ENCODE peak calls at places on chromosomes 2 and 18, in eight cellular contexts. O is tibial artery; W is neural crest cell; V is activated T-helper 9 cell treated with anti-CD3 and anti-CD28 coated beads, Interleukin-2, amount 50 U/mL, for 16 hours; J is C1 segment of cervical spinal cord; N is Calu3; M is NCI-H1092 treated with DMSO at 0.1 percent for 48 hours; L is hypothalamus. B is an unnamed sample.

GRCh38 chr18:34729264-34729663 is 19.2 kb downstream of the DTNA start:
- DNase-seq in O (no peak), W (no peak), V (no peak), J (no peak), N (peak), M (no peak), L (no peak), B (no peak)

GRCh38 chr2:41958775-41959174 is 89.0 kb upstream of the PKDCC start:
- DNase-seq in O (no peak), W (no peak), V (no peak), J (no peak), N (no peak), M (no peak), L (no peak), B (no peak)

GRCh38 chr2:25794544-25795276 is 83.6 kb downstream of the ASXL2 start:
- DNase-seq in O (no peak), W (no peak), V (no peak), J (no peak), N (no peak), M (no peak), L (no peak), B (no peak)

GRCh38 chr18:4720498-4720897 is 265.4 kb upstream of the DLGAP1 start:
- DNase-seq in O (no peak), W (no peak), V (no peak), J (no peak), N (no peak), M (no peak), L (no peak), B (no peak)

GRCh38 chr2:1544478-1545069 is 131.3 kb downstream of the TPO start:
- DNase-seq in O (no peak), W (no peak), V (no peak), J (no peak), N (no peak), M (no peak), L (no peak), B (no peak)

GRCh38 chr2:8379134-8379533 is 302.7 kb upstream of the ID2 start:
- DNase-seq in O (no peak), W (no peak), V (no peak), J (no peak), N (no peak), M (no peak), L (no peak), B (no peak)

GRCh38 chr2:81437474-81438000 is 1133.0 kb upstream of the LRRTM1 start:
- DNase-seq in O (no peak), W (no peak), V (no peak), J (no peak), N (no peak), M (no peak), L (no peak), B (no peak)

GRCh38 chr2:162916286-162916801 is 77.8 kb upstream of the KCNH7 start:
- DNase-seq in O (no peak), W (no peak), V (no peak), J (no peak), N (no peak), M (no peak), L (no peak), B (no peak)

GRCh38 chr2:161165266-161165665 is 5.0 kb downstream of the TANK start:
- DNase-seq in O (no peak), W (no peak), V (no peak), J (no peak), N (no peak), M (no peak), L (no peak), B (no peak)

GRCh38 chr2:237533668-237534138 is 32.7 kb upstream of the PRLH start:
- DNase-seq in O (no peak), W (no peak), V (no peak), J (no peak), N (no peak), M (no peak), L (no peak), B (no peak)

GRCh38 chr2:10507106-10507505 is 59.0 kb upstream of the ODC1 start:
- DNase-seq in O (peak), W (no peak), V (no peak), J (no peak), N (no peak), M (no peak), L (no peak), B (no peak)

GRCh38 chr2:106020821-106021316 is 173.2 kb downstream of the UXS1 start:
- DNase-seq in O (peak), W (no peak), V (no peak), J (no peak), N (no peak), M (peak), L (no peak), B (no peak)

GRCh38 chr2:72128843-72129227 is 18.8 kb downstream of the CYP26B1 start:
- DNase-seq in O (peak), W (no peak), V (no peak), J (no peak), N (no peak), M (no peak), L (no peak), B (no peak)

GRCh38 chr2:175575346-175576258 is 394.1 kb upstream of the ATP5MC3 start:
- DNase-seq in O (no peak), W (no peak), V (no peak), J (no peak), N (no peak), M (peak), L (no peak), B (no peak)

GRCh38 chr2:159557437-159558034 is 58.8 kb downstream of the BAZ2B start:
- DNase-seq in O (no peak), W (no peak), V (no peak), J (no peak), N (peak), M (no peak), L (no peak), B (no peak)

GRCh38 chr2:71852141-71852711 is 295.4 kb downstream of the CYP26B1 start:
- DNase-seq in O (no peak), W (no peak), V (no peak), J (no peak), N (no peak), M (no peak), L (no peak), B (no peak)

GRCh38 chr2:25343187-25343825 is 1.6 kb upstream of the DNMT3A start:
- DNase-seq in O (peak), W (no peak), V (no peak), J (no peak), N (no peak), M (no peak), L (no peak), B (no peak)

GRCh38 chr2:176170606-176171005 is 13.5 kb downstream of the HOXD3 start:
- DNase-seq in O (no peak), W (no peak), V (no peak), J (no peak), N (no peak), M (no peak), L (no peak), B (no peak)